ENCODE peak calls at places on chromosomes 2 and 18, in six cellular contexts. Y is ascending aorta, H is HCT116, E is upper lobe of right lung, F is gastrocnemius medialis, I is PC-9. B is an unnamed sample.

GRCh38 chr2:217912030-217913024 is 90.5 kb downstream of the TNS1 start:
- DNase-seq in Y (no peak), H (no peak), E (no peak), F (no peak), I (no peak), B (no peak)

GRCh38 chr18:7722955-7723354 is 155.8 kb downstream of the PTPRM start:
- DNase-seq in Y (no peak), H (no peak), E (no peak), F (no peak), I (no peak), B (no peak)

GRCh38 chr18:79529991-79530390 is 134.3 kb downstream of the NFATC1 start:
- DNase-seq in Y (no peak), H (no peak), E (peak; percentile 49), F (no peak), I (no peak), B (no peak)

GRCh38 chr2:53028259-53028658 is 739.3 kb upstream of the CHAC2 start:
- DNase-seq in Y (no peak), H (no peak), E (no peak), F (no peak), I (peak; percentile 22), B (no peak)

GRCh38 chr2:160406591-160407392 is 86.8 kb downstream of the RBMS1 start:
- DNase-seq in Y (no peak), H (peak; percentile 24), E (peak; percentile 80), F (peak; percentile 36), I (peak; percentile 31), B (peak; percentile 69)

GRCh38 chr2:210553371-210553770 is 3.0 kb upstream of the CPS1 start:
- DNase-seq in Y (no peak), H (no peak), E (no peak), F (no peak), I (peak; percentile 15), B (peak; percentile 74)

GRCh38 chr2:182824759-182825143 is 41.7 kb downstream of the FRZB start:
- DNase-seq in Y (no peak), H (no peak), E (no peak), F (no peak), I (no peak), B (no peak)

GRCh38 chr2:142742301-142743214 is 134.9 kb upstream of the KYNU start:
- DNase-seq in Y (no peak), H (no peak), E (no peak), F (no peak), I (no peak), B (no peak)

GRCh38 chr2:116877274-116877673 is 937.2 kb upstream of the DDX18 start:
- DNase-seq in Y (no peak), H (no peak), E (no peak), F (no peak), I (no peak), B (no peak)

GRCh38 chr18:41905786-41906527 is 49.1 kb upstream of the PIK3C3 start:
- DNase-seq in Y (no peak), H (no peak), E (no peak), F (no peak), I (no peak), B (no peak)

GRCh38 chr2:18926633-18927524 is 337.5 kb upstream of the NT5C1B start:
- DNase-seq in Y (no peak), H (no peak), E (no peak), F (no peak), I (no peak), B (no peak)

GRCh38 chr2:239035997-239036731 is 188.3 kb downstream of the TWIST2 start:
- DNase-seq in Y (no peak), H (no peak), E (peak; percentile 58), F (no peak), I (peak; percentile 16), B (no peak)

GRCh38 chr2:10654069-10654468 is 35.7 kb downstream of the NOL10 start:
- DNase-seq in Y (no peak), H (peak; percentile 76), E (no peak), F (no peak), I (peak; percentile 66), B (peak; percentile 34)

GRCh38 chr2:193816008-193816407 is 1621.3 kb upstream of the TMEFF2 start:
- DNase-seq in Y (no peak), H (no peak), E (no peak), F (no peak), I (no peak), B (no peak)

GRCh38 chr2:96830064-96830562 is 13.7 kb downstream of the ANKRD23 start:
- DNase-seq in Y (no peak), H (no peak), E (no peak), F (no peak), I (no peak), B (no peak)

GRCh38 chr2:27891063-27891819 is 712 bp downstream of the BABAM2 start:
- DNase-seq in Y (peak; percentile 78), H (peak; percentile 78), E (peak; percentile 89), F (peak; percentile 67), I (peak; percentile 66), B (peak; percentile 88)

GRCh38 chr2:165953655-165954606 is at the start of gene TTC21B:
- DNase-seq in Y (peak; percentile 76), H (peak; percentile 92), E (peak; percentile 98), F (peak; percentile 90), I (peak; percentile 91), B (peak; percentile 97)

GRCh38 chr2:77018219-77018618 is 504.0 kb downstream of the LRRTM4 start:
- DNase-seq in Y (no peak), H (no peak), E (no peak), F (no peak), I (no peak), B (no peak)

GRCh38 chr2:43745457-43745856 is 28.4 kb upstream of the DYNC2LI1 start:
- DNase-seq in Y (no peak), H (no peak), E (no peak), F (no peak), I (no peak), B (no peak)

GRCh38 chr2:234858134-234858533 is 93.7 kb upstream of the SH3BP4 start:
- DNase-seq in Y (no peak), H (no peak), E (no peak), F (no peak), I (no peak), B (no peak)

GRCh38 chr2:99697811-99698568 is 208.2 kb upstream of the REV1 start:
- DNase-seq in Y (no peak), H (no peak), E (no peak), F (no peak), I (no peak), B (no peak)

GRCh38 chr2:239065537-239065936 is 217.7 kb downstream of the TWIST2 start:
- DNase-seq in Y (no peak), H (no peak), E (no peak), F (no peak), I (no peak), B (no peak)

DNA sequence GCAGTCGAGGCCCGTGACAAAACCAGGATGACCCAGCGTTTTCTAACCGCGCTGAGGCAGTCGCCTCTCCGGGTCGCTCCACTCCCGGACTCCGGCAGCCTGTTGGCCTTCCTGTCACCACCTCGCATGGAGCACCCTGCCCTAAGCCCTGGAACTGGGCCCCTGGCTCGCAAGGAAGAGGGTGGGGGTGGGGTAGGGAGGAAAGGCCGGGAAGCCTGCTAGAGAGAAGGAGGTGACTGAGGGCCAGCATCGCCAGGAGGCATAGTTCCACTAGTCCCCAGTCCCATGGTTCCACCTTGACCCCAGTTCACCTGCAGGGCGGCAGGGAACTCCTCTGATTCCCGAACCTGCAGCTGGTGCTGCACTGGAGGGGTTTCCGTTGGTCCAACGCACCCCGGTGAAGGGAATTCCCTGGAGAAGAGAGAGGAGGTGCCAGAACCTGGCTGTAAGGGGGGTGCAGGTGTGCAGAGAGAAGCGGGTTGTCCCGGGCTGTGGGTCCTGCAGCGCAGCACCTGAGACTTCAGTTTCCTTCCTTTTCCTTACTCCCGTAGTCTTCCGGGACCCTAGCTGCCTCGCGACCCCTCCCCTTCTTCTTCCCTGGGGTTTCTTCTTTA is 11.8 kb upstream of the EN1 start:
- DNase-seq in Y (no peak), H (no peak), E (peak; percentile 52), F (no peak), I (no peak), B (no peak)
- H3K27me3 ChIP-seq in Y (peaks cover 25% of the 10 kb centered on the region), H (no peaks in the 10 kb centered on the region), E (peaks cover 89% of the 10 kb centered on the region), F (no peaks in the 10 kb centered on the region), I (peaks cover 6% of the 10 kb centered on the region), B (peaks cover 97% of the 10 kb centered on the region)

DNA sequence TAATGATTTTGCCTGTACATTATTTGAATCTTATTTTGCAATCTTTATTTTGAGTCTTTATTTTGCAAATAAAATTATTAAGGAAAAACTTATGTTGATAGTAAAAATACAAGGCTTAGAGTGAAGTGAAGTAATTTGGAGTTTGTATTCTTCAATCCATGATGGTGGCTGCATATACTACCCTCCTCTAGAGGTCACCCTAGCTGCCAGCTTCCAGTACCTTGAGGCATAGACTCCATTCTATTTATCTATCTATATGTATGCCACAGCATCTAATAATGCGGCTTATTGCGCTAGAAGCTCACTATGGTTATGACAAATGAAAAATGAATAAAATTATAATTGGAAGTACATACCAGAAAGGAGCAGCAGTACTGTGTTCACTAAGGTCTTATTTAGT is 20.3 kb upstream of the HNMT start:
- DNase-seq in Y (no peak), H (no peak), E (no peak), F (no peak), I (no peak), B (no peak)
- TF ChIP-seq CTCF in Y (no peak), H (no peak), E (no peak), F (no peak), I (no peak), B (no peak)

GRCh38 chr2:44883356-44883755 is 58.1 kb upstream of the SIX3 start:
- DNase-seq in Y (no peak), H (no peak), E (no peak), F (no peak), I (no peak), B (no peak)

GRCh38 chr2:44884231-44884630 is 57.3 kb upstream of the SIX3 start:
- DNase-seq in Y (no peak), H (no peak), E (no peak), F (no peak), I (no peak), B (no peak)

GRCh38 chr2:44884677-44885076 is 56.8 kb upstream of the SIX3 start:
- DNase-seq in Y (no peak), H (no peak), E (no peak), F (no peak), I (no peak), B (no peak)

GRCh38 chr2:44889118-44889517 is 52.4 kb upstream of the SIX3 start:
- DNase-seq in Y (no peak), H (no peak), E (no peak), F (no peak), I (no peak), B (no peak)

GRCh38 chr2:44886409-44886808 is 55.1 kb upstream of the SIX3 start:
- DNase-seq in Y (no peak), H (no peak), E (no peak), F (no peak), I (no peak), B (no peak)
- H3K27me3 ChIP-seq in Y (no peaks in the 10 kb centered on the region), H (peaks cover 8% of the 10 kb centered on the region), E (peaks cover 38% of the 10 kb centered on the region), F (no peaks in the 10 kb centered on the region), I (no peaks in the 10 kb centered on the region), B (peaks cover 29% of the 10 kb centered on the region)

GRCh38 chr18:6280344-6280743 is 134.4 kb downstream of the L3MBTL4 start:
- DNase-seq in Y (no peak), H (no peak), E (no peak), F (no peak), I (no peak), B (peak; percentile 16)

GRCh38 chr18:6284300-6284699 is 130.4 kb downstream of the L3MBTL4 start:
- DNase-seq in Y (no peak), H (no peak), E (no peak), F (no peak), I (no peak), B (no peak)

GRCh38 chr18:6279308-6279707 is 135.4 kb downstream of the L3MBTL4 start:
- DNase-seq in Y (no peak), H (no peak), E (no peak), F (no peak), I (no peak), B (no peak)

GRCh38 chr18:6284761-6285160 is 129.9 kb downstream of the L3MBTL4 start:
- DNase-seq in Y (no peak), H (no peak), E (no peak), F (no peak), I (no peak), B (no peak)

GRCh38 chr18:6281874-6282273 is 132.8 kb downstream of the L3MBTL4 start:
- DNase-seq in Y (no peak), H (no peak), E (no peak), F (no peak), I (no peak), B (peak; percentile 46)
- TF ChIP-seq CTCF in Y (no peak), H (no peak), E (no peak), F (no peak), I (no peak), B (peak; percentile 6)

B was measured in hepatocyte.